ENCODE peak calls at places on chromosomes 13 and 19, in four cellular contexts. D, F, R and Q are unnamed samples. For H3K4me1, the result is how much of the 10 kb centered on the place peaks cover.

GRCh38 chr19:56086671-56087430 is 34.2 kb downstream of the ZNF787 start:
- DNase-seq in D (no peak), F (no peak), R (no peak), Q (no peak)

GRCh38 chr13:21399741-21400140 is 59.4 kb downstream of the ZDHHC20 start:
- DNase-seq in D (no peak), F (peak), R (no peak), Q (no peak)

GRCh38 chr19:20307127-20307526 is 140.1 kb downstream of the ZNF486 start:
- DNase-seq in D (no peak), F (no peak), R (no peak), Q (no peak)

GRCh38 chr19:4369888-4370260 is 26.5 kb downstream of the MPND start:
- DNase-seq in D (peak), F (no peak), R (no peak), Q (no peak)

GRCh38 chr19:49890349-49891311 is 6.1 kb downstream of the IL4I1 start:
- DNase-seq in D (peak), F (no peak), R (no peak), Q (no peak)

GRCh38 chr13:36344886-36345437 is 1.2 kb downstream of the SPART start:
- DNase-seq in D (no peak), F (no peak), R (no peak), Q (no peak)

GRCh38 chr19:18940791-18941627 is at the start of gene HOMER3:
- DNase-seq in D (peak), F (no peak), R (no peak), Q (no peak)

GRCh38 chr13:79126706-79127105 is 279.3 kb downstream of the RBM26 start:
- DNase-seq in D (no peak), F (no peak), R (no peak), Q (no peak)

GRCh38 chr19:4103073-4103418 is 20.9 kb downstream of the MAP2K2 start:
- DNase-seq in D (no peak), F (no peak), R (no peak), Q (no peak)

GRCh38 chr19:30385666-30386065 is 13.5 kb downstream of the ZNF536 start:
- DNase-seq in D (no peak), F (no peak), R (no peak), Q (no peak)

GRCh38 chr19:10334340-10335148 is 1.2 kb upstream of the RAVER1 start:
- DNase-seq in D (peak), F (peak), R (no peak), Q (peak)

GRCh38 chr13:79917628-79918027 is 423.3 kb downstream of the SPRY2 start:
- DNase-seq in D (no peak), F (no peak), R (no peak), Q (no peak)

GRCh38 chr19:49461656-49462055 is 8.6 kb downstream of the ALDH16A1 start:
- DNase-seq in D (no peak), F (no peak), R (no peak), Q (no peak)

GRCh38 chr19:35336166-35336955 is 7.4 kb downstream of the CD22 start:
- DNase-seq in D (no peak), F (no peak), R (no peak), Q (no peak)

GRCh38 chr19:30085394-30085793 is 143.4 kb downstream of the URI1 start:
- DNase-seq in D (peak), F (peak), R (no peak), Q (peak)

GRCh38 chr19:20151617-20152145 is 15.3 kb upstream of the ZNF486 start:
- DNase-seq in D (no peak), F (no peak), R (no peak), Q (no peak)

GRCh38 chr13:101727118-101727517 is 274.6 kb downstream of the ITGBL1 start:
- DNase-seq in D (no peak), F (no peak), R (no peak), Q (no peak)

GRCh38 chr19:29404015-29404414 is 121.8 kb upstream of the VSTM2B start:
- DNase-seq in D (no peak), F (no peak), R (no peak), Q (no peak)

GRCh38 chr13:43874512-43875092 is 4.9 kb downstream of the CCDC122 start:
- DNase-seq in D (no peak), F (no peak), R (no peak), Q (no peak)

GRCh38 chr13:40589285-40590109 is 76.9 kb downstream of the FOXO1 start:
- DNase-seq in D (no peak), F (no peak), R (peak), Q (no peak)

GRCh38 chr13:111472559-111473460 is 152.4 kb downstream of the TEX29 start:
- DNase-seq in D (no peak), F (no peak), R (no peak), Q (no peak)

GRCh38 chr19:4016486-4016885 is 8.9 kb downstream of the PIAS4 start:
- DNase-seq in D (no peak), F (no peak), R (no peak), Q (no peak)

GRCh38 chr19:40802300-40803169 is 3.5 kb downstream of the EGLN2 start:
- DNase-seq in D (no peak), F (no peak), R (no peak), Q (no peak)

GRCh38 chr19:5171711-5172110 is 168.9 kb downstream of the PTPRS start:
- DNase-seq in D (no peak), F (peak), R (no peak), Q (no peak)

GRCh38 chr13:45966715-45967114 is 85.8 kb downstream of the ZC3H13 start:
- DNase-seq in D (no peak), F (no peak), R (no peak), Q (no peak)

DNA sequence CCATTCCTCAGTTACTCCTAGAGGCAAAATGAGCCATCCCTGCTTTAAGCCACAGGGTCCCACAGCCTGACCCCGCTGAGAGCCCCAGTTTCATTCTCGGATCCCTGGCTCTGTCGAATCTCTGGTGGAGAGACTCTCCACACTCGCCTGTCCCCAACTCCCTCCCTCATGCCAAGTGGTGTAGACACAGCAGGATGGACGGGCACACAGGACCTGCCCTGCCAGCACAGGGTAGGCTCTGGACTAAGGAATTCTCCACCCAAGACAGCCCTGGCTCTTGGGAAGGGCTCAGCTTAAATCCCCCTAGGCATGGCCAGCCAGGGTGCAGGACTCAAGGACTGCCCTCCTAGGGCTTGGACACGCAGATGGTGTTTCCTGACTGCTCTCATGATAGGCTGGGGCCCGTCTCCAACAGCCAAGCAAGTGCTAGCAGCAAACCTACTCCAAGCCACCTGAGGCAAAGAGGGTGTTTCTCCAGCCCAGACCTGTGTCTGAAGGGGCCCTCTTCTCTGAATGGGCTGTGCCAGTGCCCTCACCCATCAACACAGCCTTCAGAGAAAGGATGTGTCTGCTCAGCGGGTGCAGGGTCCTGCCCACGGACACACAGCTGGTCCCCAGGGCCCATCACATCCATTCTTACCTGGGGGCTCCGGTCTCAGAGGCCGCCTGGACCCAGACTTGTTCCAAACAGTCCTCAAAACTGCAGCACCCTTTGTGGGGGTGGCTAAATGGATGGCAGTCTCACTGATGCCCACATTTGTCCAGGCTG is 65.3 kb downstream of the PEPD start:
- DNase-seq in D (no peak), F (no peak), R (no peak), Q (no peak)
- TF ChIP-seq ZNF274 in D (no peak), F (no peak), R (no peak), Q (no peak)

DNA sequence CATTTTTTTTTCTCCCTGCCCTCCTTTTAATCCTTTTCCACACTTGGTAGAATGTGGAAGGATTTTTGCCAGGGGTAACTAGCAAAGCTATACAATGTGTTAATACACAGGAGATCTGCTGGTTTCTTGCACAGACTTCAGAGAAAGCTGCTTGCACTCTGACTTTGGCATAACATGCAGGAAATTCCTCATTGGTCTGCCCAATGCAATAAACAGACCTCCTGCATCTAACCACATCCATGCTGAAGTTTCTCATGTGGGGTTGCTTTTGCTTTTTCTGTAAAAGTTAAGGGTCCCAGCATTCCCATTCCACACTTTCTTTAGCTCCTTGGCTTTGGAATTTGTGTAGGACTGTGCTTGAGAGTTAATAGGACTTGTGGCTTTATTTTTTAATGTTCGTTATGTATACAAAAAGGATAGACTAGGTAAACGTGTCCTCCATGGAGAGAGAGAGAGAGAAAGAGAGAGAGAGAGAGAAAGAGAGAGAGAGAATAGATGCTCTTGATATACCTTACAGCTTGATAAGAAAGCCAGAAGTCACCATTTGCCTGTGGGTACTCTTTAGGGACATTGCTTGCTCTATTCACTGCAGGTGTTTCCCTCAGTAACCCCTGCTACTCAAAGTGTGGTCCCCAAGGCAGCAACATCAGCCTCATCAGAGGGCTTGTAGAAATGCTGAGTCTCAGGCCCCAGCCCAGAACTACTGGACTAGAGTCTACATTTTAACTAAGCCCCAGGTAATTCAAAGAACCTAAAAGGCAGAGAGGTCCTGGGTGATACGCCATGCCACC is 170.5 kb downstream of the SHISA2 start:
- DNase-seq in D (no peak), F (no peak), R (no peak), Q (no peak)
- H3K4me1 ChIP-seq in D (under half), F (under half), R (under half), Q (under half)

GRCh38 chr13:109163052-109163413 is 533.6 kb downstream of the MYO16 start:
- DNase-seq in D (no peak), F (no peak), R (no peak), Q (no peak)
- TF ChIP-seq ZNF274 in D (no peak), F (no peak), R (no peak), Q (no peak)

GRCh38 chr19:38684078-38684861 is 36.8 kb downstream of the ACTN4 start:
- DNase-seq in D (no peak), F (peak), R (no peak), Q (no peak)
- H3K4me1 ChIP-seq in D (under half), F (half or more), R (under half), Q (under half)

GRCh38 chr19:22604571-22605274 is 29.4 kb upstream of the ZNF492 start:
- DNase-seq in D (no peak), F (no peak), R (no peak), Q (no peak)

GRCh38 chr19:22603518-22604440 is 30.3 kb upstream of the ZNF492 start:
- DNase-seq in D (no peak), F (no peak), R (no peak), Q (no peak)

GRCh38 chr19:22600690-22601648 is 33.2 kb upstream of the ZNF492 start:
- DNase-seq in D (no peak), F (no peak), R (no peak), Q (no peak)

GRCh38 chr19:22601906-22602630 is 32.1 kb upstream of the ZNF492 start:
- DNase-seq in D (no peak), F (no peak), R (no peak), Q (no peak)

GRCh38 chr19:22602631-22603272 is 31.4 kb upstream of the ZNF492 start:
- DNase-seq in D (no peak), F (no peak), R (no peak), Q (no peak)
- TF ChIP-seq ZNF274 in D (no peak), F (no peak), R (no peak), Q (no peak)

GRCh38 chr13:110097013-110097412 is 209.9 kb downstream of the COL4A1 start:
- DNase-seq in D (no peak), F (no peak), R (no peak), Q (no peak)
- H3K4me1 ChIP-seq in D (under half), F (under half), R (under half), Q (under half)

GRCh38 chr19:42199440-42200115 is 17.9 kb downstream of the DEDD2 start:
- DNase-seq in D (no peak), F (no peak), R (peak), Q (no peak)

GRCh38 chr19:42200116-42200740 is 17.2 kb downstream of the DEDD2 start:
- DNase-seq in D (no peak), F (no peak), R (no peak), Q (no peak)

GRCh38 chr19:42203700-42204099 is 13.8 kb downstream of the DEDD2 start:
- DNase-seq in D (no peak), F (no peak), R (no peak), Q (no peak)

GRCh38 chr19:42202290-42202867 is 15.1 kb downstream of the DEDD2 start:
- DNase-seq in D (no peak), F (no peak), R (no peak), Q (no peak)

DNA sequence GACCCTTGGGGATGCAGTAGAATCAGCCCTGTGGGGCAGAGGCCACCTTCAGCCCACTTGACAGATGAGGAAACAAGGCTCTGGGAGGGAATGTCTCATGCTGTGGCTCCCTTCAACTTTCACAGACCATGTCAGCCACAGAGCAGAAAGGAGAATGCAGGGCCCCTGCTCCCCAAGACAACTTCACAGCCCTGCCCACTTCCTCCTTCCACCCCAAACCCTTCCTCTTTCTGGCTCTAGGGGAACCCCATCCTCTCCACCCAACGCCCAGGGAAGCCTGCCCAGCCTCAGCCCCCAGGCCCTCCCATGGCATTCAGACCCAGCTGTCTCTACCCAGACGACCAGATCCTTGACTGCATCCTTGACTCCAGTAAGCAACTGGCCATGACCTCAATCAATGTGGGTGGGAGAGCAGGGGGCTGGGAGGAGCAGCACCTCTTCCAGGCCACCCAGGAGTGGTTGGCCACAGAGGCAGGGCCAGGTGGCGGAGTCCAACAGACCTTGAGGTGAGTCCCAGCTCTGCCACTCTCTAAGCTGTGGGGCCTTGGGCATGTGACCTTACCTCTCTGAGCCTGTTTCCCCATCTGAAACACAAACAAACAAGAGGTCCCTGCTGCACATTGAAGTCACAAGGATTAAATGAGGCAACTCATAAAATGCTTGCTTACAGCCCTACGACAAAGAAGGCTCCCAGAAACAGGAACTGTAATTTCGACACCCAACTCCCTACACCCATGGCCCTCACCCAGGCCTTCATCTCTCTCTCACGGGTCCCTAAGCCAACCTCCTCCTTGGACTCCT is 15.8 kb downstream of the DEDD2 start:
- DNase-seq in D (no peak), F (no peak), R (peak), Q (no peak)
- TF ChIP-seq ZNF274 in D (no peak), F (no peak), R (no peak), Q (no peak)

GRCh38 chr19:2288010-2288742 is 6.2 kb upstream of the PEAK3 start:
- DNase-seq in D (no peak), F (no peak), R (no peak), Q (no peak)

GRCh38 chr19:2288743-2289713 is 7.1 kb upstream of the PEAK3 start:
- DNase-seq in D (no peak), F (no peak), R (no peak), Q (no peak)

GRCh38 chr19:2283835-2284507 is 2.0 kb upstream of the PEAK3 start:
- DNase-seq in D (no peak), F (no peak), R (no peak), Q (no peak)

GRCh38 chr19:2287585-2287984 is 5.6 kb upstream of the PEAK3 start:
- DNase-seq in D (no peak), F (no peak), R (no peak), Q (no peak)

GRCh38 chr19:2286402-2287140 is 4.6 kb upstream of the PEAK3 start:
- DNase-seq in D (no peak), F (no peak), R (no peak), Q (no peak)
- H3K4me1 ChIP-seq in D (under half), F (under half), R (under half), Q (under half)